ENCODE peak calls at places on chromosome 10, in four cellular contexts. D is SK-N-SH, Y is K562, H is H1. W is an unnamed sample.

GRCh38 chr10:97676770-97677581 is 10.1 kb downstream of the AVPI1 start:
- DNase-seq in D (peak; percentile 82), H (peak; percentile 55), Y (peak; percentile 69), W (peak; percentile 48)

GRCh38 chr10:96695366-96695765 is 24.9 kb downstream of the PIK3AP1 start:
- DNase-seq in D (no peak), Y (no peak), H (no peak), W (no peak)

GRCh38 chr10:79488303-79488702 is 24.0 kb upstream of the EIF5AL1 start:
- DNase-seq in D (no peak), Y (no peak), H (no peak), W (no peak)

GRCh38 chr10:47031953-47032465 is 120.8 kb downstream of the PTPN20 start:
- DNase-seq in Y (no peak), D (no peak), H (no peak), W (no peak)

GRCh38 chr10:88835095-88835909 is 16.3 kb downstream of the ANKRD22 start:
- DNase-seq in Y (peak; percentile 51), H (peak; percentile 80), D (peak; percentile 64), W (peak; percentile 81)

GRCh38 chr10:116721991-116722392 is 20.4 kb downstream of the HSPA12A start:
- DNase-seq in D (peak; percentile 74), Y (no peak), H (no peak), W (no peak)

GRCh38 chr10:133528296-133528844 is 1.2 kb downstream of the CYP2E1 start:
- DNase-seq in H (no peak), Y (no peak), D (no peak), W (no peak)

GRCh38 chr10:63720689-63721088 is 199.5 kb downstream of the REEP3 start:
- DNase-seq in D (no peak), Y (no peak), H (no peak), W (no peak)

DNA sequence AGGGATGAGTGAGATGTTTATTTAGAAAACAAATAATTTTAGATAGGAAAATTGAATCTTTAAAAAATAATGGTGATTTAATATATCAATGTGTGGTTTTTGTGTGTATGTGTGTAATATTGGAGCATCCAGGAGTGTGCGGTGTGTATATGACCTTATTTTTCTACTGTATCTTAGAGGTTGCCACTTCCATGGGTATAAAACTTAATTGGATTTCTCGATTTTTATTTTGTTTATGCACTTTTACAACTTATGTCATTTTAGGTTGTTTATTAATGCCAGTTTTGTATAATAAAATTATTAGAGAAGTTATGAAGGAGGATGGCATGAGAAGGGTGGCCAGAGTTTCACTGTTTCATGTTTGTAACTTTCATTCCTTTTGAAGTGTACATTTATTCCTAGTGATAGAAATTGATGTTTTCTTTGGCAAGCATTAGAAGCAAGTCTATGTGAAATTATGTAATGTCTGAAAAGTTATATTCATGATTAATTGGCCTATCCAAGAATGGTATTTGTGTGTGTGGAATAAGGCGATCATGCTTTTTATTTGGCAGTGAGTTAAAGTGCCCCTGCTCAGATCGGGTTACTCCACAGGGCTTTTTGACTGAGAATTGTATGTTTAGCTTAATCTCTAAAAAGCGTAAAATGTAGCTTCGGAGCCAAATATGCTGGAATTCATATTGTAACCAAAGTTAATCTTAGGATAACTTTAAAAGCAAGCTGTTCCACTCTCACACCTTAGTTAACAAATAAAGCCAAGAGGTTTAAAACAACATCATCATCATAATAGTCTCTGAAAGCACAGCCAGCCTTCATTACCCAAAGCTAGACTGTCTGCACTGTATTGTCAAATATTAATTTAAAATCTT is 110.4 kb downstream of the KAT6B start:
- DNase-seq in D (no peak), H (no peak), Y (no peak), W (no peak)
- TF ChIP-seq TEAD4 in D (peak; percentile 33), H (no peak), Y (no peak), W (no peak)

GRCh38 chr10:76736392-76736791 is 901.2 kb downstream of the KCNMA1 start:
- DNase-seq in Y (no peak), D (no peak), H (no peak), W (no peak)
- TF ChIP-seq TEAD4 in Y (no peak), D (no peak), H (no peak), W (no peak)

GRCh38 chr10:124632064-124632531 is 112.1 kb downstream of the FAM53B start:
- DNase-seq in D (peak; percentile 58), H (no peak), Y (no peak), W (peak; percentile 48)
- TF ChIP-seq TEAD4 in D (no peak), H (no peak), Y (no peak), W (no peak)

GRCh38 chr10:103747193-103747865 is 108.0 kb downstream of the SH3PXD2A start:
- DNase-seq in Y (no peak), D (no peak), H (no peak), W (no peak)

GRCh38 chr10:103746598-103746997 is 108.8 kb downstream of the SH3PXD2A start:
- DNase-seq in H (no peak), Y (no peak), D (no peak), W (no peak)

GRCh38 chr10:103748020-103748419 is 107.4 kb downstream of the SH3PXD2A start:
- DNase-seq in H (no peak), D (no peak), Y (no peak), W (no peak)

GRCh38 chr10:103742779-103743178 is 112.6 kb downstream of the SH3PXD2A start:
- DNase-seq in D (no peak), H (no peak), Y (no peak), W (no peak)

DNA sequence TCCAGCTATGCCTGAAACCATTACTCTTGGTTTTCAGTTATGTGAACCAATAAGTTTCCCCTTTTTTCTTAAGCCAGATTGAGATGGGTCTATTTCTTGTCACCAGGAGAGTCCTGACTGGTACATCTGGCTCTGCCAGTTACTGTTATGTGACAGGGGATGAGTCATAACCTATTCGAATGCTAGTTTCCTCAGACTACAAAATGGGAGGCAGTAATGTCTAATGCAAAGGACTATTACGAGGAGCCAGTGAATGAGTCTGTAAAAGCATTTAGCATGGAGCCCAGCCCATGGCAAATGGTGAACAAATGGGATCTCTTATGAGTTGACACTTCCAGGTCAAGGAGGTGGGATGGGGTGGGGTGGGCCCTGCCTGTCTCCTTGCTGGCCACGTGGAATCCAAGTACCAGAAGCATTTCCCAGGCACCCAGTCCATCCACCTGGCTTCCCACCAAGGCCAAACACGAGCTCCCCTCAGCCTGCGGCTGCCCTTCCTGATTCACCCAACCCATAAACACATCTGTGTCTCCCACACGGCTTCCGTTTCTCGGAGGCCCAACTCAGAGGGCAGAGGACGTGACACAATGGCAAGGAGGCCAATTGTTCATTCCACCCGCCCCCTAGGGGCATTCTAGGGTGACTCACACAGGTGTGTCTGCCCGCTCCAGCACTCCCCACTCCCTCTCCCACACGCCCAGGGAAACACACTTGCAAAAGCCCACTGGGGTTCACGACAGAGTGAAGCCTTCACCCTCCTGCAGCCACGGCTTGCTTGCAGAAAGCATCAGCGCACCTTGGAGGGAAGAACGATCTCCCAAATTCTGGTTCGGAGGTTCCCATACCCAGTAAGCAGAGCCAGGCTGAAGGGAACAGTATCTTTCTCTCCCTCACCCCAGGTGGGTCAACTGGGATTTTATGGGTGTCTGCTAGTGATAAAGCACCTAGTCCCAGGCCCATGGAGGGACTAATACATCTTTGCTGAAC is 109.8 kb downstream of the SH3PXD2A start:
- DNase-seq in H (no peak), D (no peak), Y (no peak), W (no peak)
- TF ChIP-seq TEAD4 in H (no peak), D (no peak), Y (no peak), W (no peak)

DNA sequence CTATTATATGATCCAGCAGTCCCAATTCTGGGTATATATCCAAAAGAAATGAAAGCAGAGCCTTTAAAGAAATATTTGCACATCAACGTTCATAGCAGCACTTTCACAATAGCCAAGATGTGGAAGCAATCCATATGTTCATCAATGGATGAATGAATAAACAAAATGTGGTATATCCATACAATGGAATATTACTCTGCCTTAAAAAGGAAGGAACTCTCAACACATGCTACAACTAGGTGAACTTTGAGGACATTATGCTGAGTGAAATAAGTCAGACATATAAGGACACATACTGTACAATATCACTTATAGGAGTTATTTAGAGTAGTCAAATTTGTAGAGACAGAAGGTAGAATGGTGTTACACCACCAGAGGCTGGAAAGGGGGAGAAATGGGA is 28.0 kb upstream of the ADRB1 start:
- DNase-seq in D (no peak), H (no peak), Y (no peak), W (no peak)
- TF ChIP-seq TEAD4 in D (no peak), H (no peak), Y (no peak), W (no peak)

DNA sequence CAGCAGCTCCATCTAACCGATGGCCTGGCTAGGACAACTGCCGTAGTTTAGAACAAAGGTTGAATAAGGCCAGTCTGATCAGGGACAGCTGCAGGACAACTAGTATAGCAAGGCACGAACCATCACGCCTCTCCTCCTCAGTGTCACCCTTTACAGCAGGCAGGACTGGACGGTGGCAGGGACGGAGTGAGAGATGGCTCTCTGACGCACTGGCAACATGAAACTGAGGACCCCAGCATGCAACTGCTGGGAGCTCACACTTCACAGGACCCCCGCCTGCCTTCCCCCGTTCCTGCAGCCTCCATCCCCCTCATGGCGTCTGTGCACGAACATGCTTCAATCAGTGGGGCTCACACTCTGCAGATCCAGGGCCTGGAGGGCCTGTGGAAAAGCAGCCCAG is 53.7 kb downstream of the ZRANB1 start:
- DNase-seq in H (peak; percentile 39), D (no peak), Y (no peak), W (peak; percentile 6)
- TF ChIP-seq TEAD4 in H (no peak), D (no peak), Y (no peak), W (no peak)

GRCh38 chr10:21531164-21531563 is 2.9 kb upstream of the MLLT10 start:
- DNase-seq in Y (no peak), H (no peak), D (no peak), W (no peak)

GRCh38 chr10:21530616-21531015 is 3.4 kb upstream of the MLLT10 start:
- DNase-seq in Y (no peak), D (no peak), H (no peak), W (no peak)

GRCh38 chr10:21534611-21535493 is 820 bp downstream of the MLLT10 start:
- DNase-seq in H (peak; percentile 72), D (peak; percentile 78), Y (peak; percentile 81), W (peak; percentile 60)

GRCh38 chr10:21533577-21534475 is at the start of gene MLLT10:
- DNase-seq in Y (peak; percentile 93), H (peak; percentile 93), D (peak; percentile 96), W (peak; percentile 95)

DNA sequence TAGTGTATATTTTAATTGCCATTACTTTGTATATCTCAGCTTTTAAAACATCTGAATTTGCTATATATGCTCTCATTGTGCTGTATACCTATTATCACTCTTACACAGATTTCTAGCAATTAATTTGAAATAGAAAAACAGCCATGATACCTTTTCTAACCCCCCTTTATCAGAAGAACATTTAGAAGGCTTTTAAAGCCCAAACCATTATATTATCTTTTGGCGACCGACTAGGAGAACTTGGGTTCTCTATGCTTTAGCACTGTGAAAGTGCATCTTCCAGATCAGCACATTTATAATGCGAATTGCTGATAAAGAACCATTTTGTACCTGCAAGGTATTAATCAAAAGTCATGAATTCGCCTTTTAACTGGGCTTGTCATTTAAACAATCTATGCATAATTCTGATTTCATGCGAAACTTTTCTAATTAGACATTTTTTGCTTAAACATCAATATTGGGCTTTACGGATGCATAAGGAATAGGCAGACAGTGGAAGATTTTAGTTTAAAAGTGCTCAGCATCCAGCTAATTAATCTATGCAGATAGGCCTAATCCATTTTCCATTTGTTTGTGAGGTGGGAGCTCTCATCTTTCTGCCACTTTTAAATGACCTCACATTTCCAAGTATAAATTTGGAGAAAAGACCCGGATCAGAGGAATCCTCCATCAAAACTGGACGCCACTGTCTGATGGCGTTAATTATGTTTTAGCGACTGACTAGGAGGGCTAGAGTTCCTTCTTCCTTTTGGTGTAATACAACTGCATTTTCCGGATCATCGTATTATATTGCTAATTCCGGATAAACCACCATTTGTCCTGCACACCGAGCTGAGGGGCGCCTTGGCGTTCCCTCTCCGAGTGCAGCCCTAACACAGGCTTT is 1.1 kb upstream of the MLLT10 start:
- DNase-seq in D (no peak), Y (no peak), H (no peak), W (no peak)
- TF ChIP-seq TEAD4 in D (no peak), Y (no peak), H (no peak), W (no peak)